ENCODE peak calls at places on chromosomes 3 and 15, in seven cellular contexts. S, Q, G, I, C, K and B are unnamed samples.

GRCh38 chr3:10319804-10320203 is 1.1 kb downstream of the SEC13 start:
- DNase-seq in S (no peak), Q (no peak), G (no peak), I (no peak), C (no peak), K (no peak), B (no peak)

GRCh38 chr15:74958320-74958907 is 1.8 kb upstream of the RPP25 start:
- DNase-seq in S (peak), Q (peak), G (no peak), I (no peak), C (peak), K (peak), B (no peak)

GRCh38 chr3:3227670-3228069 is 48.2 kb upstream of the CRBN start:
- DNase-seq in S (no peak), Q (peak), G (no peak), I (no peak), C (no peak), K (no peak), B (no peak)

GRCh38 chr3:52001443-52001974 is 5.8 kb upstream of the RPL29 start:
- DNase-seq in S (peak), Q (peak), G (peak), I (no peak), C (peak), K (peak), B (peak)

GRCh38 chr3:37924453-37924852 is 62.8 kb downstream of the CTDSPL start:
- DNase-seq in S (no peak), Q (no peak), G (no peak), I (no peak), C (no peak), K (no peak), B (no peak)

GRCh38 chr15:41713047-41713446 is 52.8 kb downstream of the MGA start:
- DNase-seq in S (no peak), Q (peak), G (no peak), I (no peak), C (no peak), K (no peak), B (no peak)

GRCh38 chr3:145807990-145808389 is 353.0 kb downstream of the PLOD2 start:
- DNase-seq in S (no peak), Q (peak), G (no peak), I (no peak), C (no peak), K (peak), B (no peak)

GRCh38 chr15:100131321-100132224 is 210.2 kb downstream of the ADAMTS17 start:
- DNase-seq in S (no peak), Q (peak), G (no peak), I (no peak), C (peak), K (peak), B (no peak)

GRCh38 chr15:32936283-32936918 is 218.6 kb downstream of the GREM1 start:
- DNase-seq in S (peak), Q (no peak), G (peak), I (no peak), C (peak), K (peak), B (peak)

GRCh38 chr3:165254812-165255211 is 58.6 kb upstream of the SLITRK3 start:
- DNase-seq in S (no peak), Q (no peak), G (peak), I (no peak), C (no peak), K (peak), B (peak)

GRCh38 chr3:128863560-128863959 is 15.9 kb upstream of the ACAD9 start:
- DNase-seq in S (no peak), Q (no peak), G (no peak), I (no peak), C (no peak), K (peak), B (no peak)

GRCh38 chr3:134328846-134329245 is 45.4 kb downstream of the AMOTL2 start:
- DNase-seq in S (no peak), Q (no peak), G (no peak), I (no peak), C (no peak), K (no peak), B (no peak)

GRCh38 chr3:138608322-138609214 is at the start of gene FAIM:
- DNase-seq in S (peak), Q (peak), G (peak), I (peak), C (peak), K (peak), B (peak)

GRCh38 chr3:50423543-50423942 is 64.2 kb upstream of the TMEM115 start:
- DNase-seq in S (no peak), Q (no peak), G (no peak), I (no peak), C (no peak), K (no peak), B (no peak)

GRCh38 chr3:103712320-103713008 is 1277.6 kb downstream of the ZPLD1 start:
- DNase-seq in S (no peak), Q (no peak), G (peak), I (no peak), C (no peak), K (peak), B (peak)

GRCh38 chr3:105458518-105459215 is 92.0 kb downstream of the ALCAM start:
- DNase-seq in S (no peak), Q (no peak), G (no peak), I (no peak), C (no peak), K (no peak), B (no peak)

GRCh38 chr3:47908744-47909143 is 105.8 kb downstream of the DHX30 start:
- DNase-seq in S (no peak), Q (no peak), G (no peak), I (no peak), C (no peak), K (no peak), B (no peak)

GRCh38 chr3:47912006-47912504 is 104.2 kb downstream of the MAP4 start:
- DNase-seq in S (no peak), Q (no peak), G (no peak), I (no peak), C (no peak), K (no peak), B (no peak)

GRCh38 chr3:47909607-47910006 is 106.6 kb downstream of the MAP4 start:
- DNase-seq in S (no peak), Q (no peak), G (no peak), I (no peak), C (no peak), K (no peak), B (no peak)

GRCh38 chr3:47910233-47910632 is 106.0 kb downstream of the MAP4 start:
- DNase-seq in S (no peak), Q (no peak), G (no peak), I (no peak), C (no peak), K (no peak), B (no peak)

DNA sequence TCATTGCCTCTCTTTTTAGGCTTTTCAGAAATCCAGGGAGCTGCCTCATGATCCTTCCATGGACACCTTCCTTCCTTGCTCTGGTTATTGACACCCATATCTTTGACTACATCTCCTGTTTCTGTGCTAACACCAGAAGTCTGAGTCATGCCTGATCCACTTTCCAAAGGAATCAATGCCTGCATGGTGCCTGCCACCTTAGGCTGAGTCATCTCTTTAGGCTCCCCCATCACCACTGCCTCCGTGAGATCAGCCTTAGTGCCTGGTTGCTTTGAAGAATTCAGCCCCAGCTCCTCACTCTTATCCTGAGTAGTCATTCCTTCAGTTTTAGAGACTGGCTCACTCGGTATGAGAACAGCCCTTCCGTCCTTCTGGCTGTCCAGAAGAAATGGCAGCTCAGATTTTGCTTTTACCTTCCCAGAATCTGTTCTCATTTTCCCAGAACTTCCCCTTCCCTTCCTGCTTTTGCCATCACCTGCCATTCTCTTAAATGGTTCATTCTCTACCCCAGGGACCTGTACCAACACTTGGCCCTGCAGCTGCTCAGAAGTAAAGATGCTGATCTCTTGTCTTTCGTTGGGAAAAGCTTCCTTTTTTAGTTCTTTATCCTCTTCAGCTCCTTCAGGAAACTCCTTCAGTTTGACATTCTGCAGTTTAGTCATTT is 105.3 kb downstream of the MAP4 start:
- DNase-seq in S (no peak), Q (no peak), G (peak), I (peak), C (peak), K (no peak), B (peak)
- H3K27ac ChIP-seq in S (no peak), Q (no peak), G (no peak), I (peak), C (no peak), K (no peak), B (peak)

GRCh38 chr15:89665449-89666146 is 10.3 kb upstream of the KIF7 start:
- DNase-seq in S (no peak), Q (peak), G (peak), I (no peak), C (no peak), K (peak), B (no peak)

GRCh38 chr15:89664951-89665350 is 9.7 kb upstream of the KIF7 start:
- DNase-seq in S (no peak), Q (no peak), G (no peak), I (no peak), C (no peak), K (no peak), B (no peak)

GRCh38 chr15:89662893-89663673 is 7.8 kb upstream of the KIF7 start:
- DNase-seq in S (peak), Q (peak), G (peak), I (peak), C (no peak), K (peak), B (no peak)

GRCh38 chr15:89666147-89666857 is 11.0 kb upstream of the KIF7 start:
- DNase-seq in S (no peak), Q (peak), G (no peak), I (no peak), C (no peak), K (peak), B (no peak)

DNA sequence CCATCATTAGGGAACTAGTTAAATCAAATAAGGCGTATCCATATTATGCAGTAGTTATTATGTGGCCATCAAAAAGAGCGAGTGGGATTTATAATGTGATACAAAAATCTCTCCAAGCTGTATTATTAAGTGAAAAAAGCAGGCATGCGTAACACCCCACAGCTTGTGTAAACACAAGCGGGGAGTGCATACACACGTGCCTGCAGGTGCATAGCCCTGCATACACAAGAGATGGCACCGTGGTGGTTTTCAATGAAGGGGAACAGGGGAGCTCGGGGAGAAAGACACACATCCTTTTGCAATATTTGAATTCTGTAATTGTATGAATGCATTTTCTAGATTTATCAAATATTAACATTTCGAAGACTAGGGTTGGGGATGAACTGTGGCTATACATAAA is 9.2 kb upstream of the KIF7 start:
- DNase-seq in S (no peak), Q (no peak), G (no peak), I (no peak), C (no peak), K (no peak), B (no peak)
- H3K27ac ChIP-seq in S (no peak), Q (peak), G (no peak), I (no peak), C (no peak), K (no peak), B (no peak)

GRCh38 chr3:141797819-141798405 is 34.7 kb downstream of the GRK7 start:
- DNase-seq in S (no peak), Q (peak), G (no peak), I (no peak), C (no peak), K (no peak), B (no peak)
- H3K27ac ChIP-seq in S (no peak), Q (peak), G (no peak), I (no peak), C (no peak), K (no peak), B (no peak)

DNA sequence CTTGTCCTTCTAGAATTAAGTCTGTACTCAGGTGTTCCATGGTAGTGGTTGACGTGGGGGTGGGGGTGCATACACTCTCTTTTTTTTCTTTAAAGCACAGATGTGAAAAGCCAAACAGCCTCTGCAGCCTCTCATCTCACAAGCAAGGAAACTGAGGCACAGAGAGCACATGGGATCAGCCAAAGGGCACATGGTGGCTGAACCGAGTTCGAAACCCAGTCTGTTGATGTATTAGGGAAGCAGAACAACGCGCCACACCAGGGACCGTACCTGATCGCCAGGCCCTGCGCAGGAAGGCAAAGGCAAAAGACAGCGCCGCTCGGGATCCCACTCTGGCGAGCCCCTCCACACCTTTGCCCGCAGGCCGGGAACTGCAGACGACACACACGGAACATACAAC is 47.3 kb downstream of the HERC2 start:
- DNase-seq in S (no peak), Q (no peak), G (no peak), I (no peak), C (no peak), K (no peak), B (no peak)
- H3K27ac ChIP-seq in S (no peak), Q (no peak), G (no peak), I (no peak), C (no peak), K (no peak), B (no peak)

GRCh38 chr3:127003175-127003555 is 20.2 kb downstream of the PLXNA1 start:
- DNase-seq in S (no peak), Q (no peak), G (no peak), I (no peak), C (no peak), K (no peak), B (no peak)
- H3K27ac ChIP-seq in S (no peak), Q (peak), G (no peak), I (peak), C (no peak), K (no peak), B (no peak)

GRCh38 chr3:54968546-54969172 is 40.8 kb upstream of the LRTM1 start:
- DNase-seq in S (no peak), Q (no peak), G (no peak), I (peak), C (no peak), K (no peak), B (no peak)
- H3K27ac ChIP-seq in S (no peak), Q (no peak), G (no peak), I (peak), C (no peak), K (no peak), B (no peak)

GRCh38 chr15:72195101-72195511 is 2.5 kb downstream of the GRAMD2A start:
- DNase-seq in S (no peak), Q (no peak), G (no peak), I (no peak), C (peak), K (no peak), B (no peak)
- H3K27ac ChIP-seq in S (no peak), Q (no peak), G (peak), I (no peak), C (peak), K (no peak), B (no peak)